ENCODE peak calls at places on chromosome 7, in eight cellular contexts. X is stimulated activated CD4-positive, alpha-beta T cell treated with anti-CD3 and anti-CD28 coated beads, Interleukin-15, amount 100 ng/mL, for 24 hours; J is T-helper 1 cell; K is occipital lobe; D is KBM-7; H is GM12892; S is GM23248; N is naive thymus-derived CD8-positive, alpha-beta T cell. R is an unnamed sample.

GRCh38 chr7:19122018-19122588 is 4.7 kb upstream of the TWIST1 start:
- DNase-seq in D (peak), J (no peak), X (no peak), H (no peak), S (peak), N (no peak), K (no peak), R (no peak)

GRCh38 chr7:152959610-152960009 is 200.1 kb downstream of the ACTR3B start:
- DNase-seq in H (no peak), N (no peak), S (no peak), J (no peak), K (no peak), X (no peak), D (no peak), R (no peak)

GRCh38 chr7:77473240-77474005 is 57.3 kb upstream of the GSAP start:
- DNase-seq in J (no peak), X (no peak), D (peak), K (no peak), H (no peak), S (peak), N (no peak), R (no peak)

GRCh38 chr7:103771294-103771693 is 218.2 kb downstream of the RELN start:
- DNase-seq in J (no peak), S (no peak), D (no peak), K (no peak), N (no peak), X (no peak), H (no peak), R (no peak)

GRCh38 chr7:99258501-99258900 is 14.1 kb upstream of the MYH16 start:
- DNase-seq in D (no peak), H (no peak), K (no peak), S (peak), X (no peak), N (no peak), J (no peak), R (no peak)

GRCh38 chr7:12474035-12474434 is 70.4 kb upstream of the VWDE start:
- DNase-seq in N (no peak), D (no peak), J (no peak), H (no peak), K (no peak), X (no peak), S (no peak), R (no peak)

GRCh38 chr7:26794541-26794940 is 69.8 kb downstream of the SKAP2 start:
- DNase-seq in K (no peak), S (no peak), J (no peak), N (no peak), H (no peak), D (no peak), X (no peak), R (no peak)

GRCh38 chr7:66961096-66961495 is 34.3 kb downstream of the SBDS start:
- DNase-seq in K (no peak), H (no peak), X (no peak), J (no peak), S (no peak), D (no peak), N (no peak), R (no peak)

GRCh38 chr7:99928994-99929729 is at the start of gene GJC3:
- DNase-seq in J (no peak), D (peak), S (peak), K (peak), N (peak), H (no peak), X (peak), R (peak)

GRCh38 chr7:29039747-29040569 is 81.8 kb upstream of the TRIL start:
- DNase-seq in X (no peak), K (no peak), D (no peak), H (no peak), N (no peak), S (peak), J (no peak), R (no peak)

GRCh38 chr7:46832136-46832535 is 749.8 kb downstream of the TNS3 start:
- DNase-seq in H (no peak), J (no peak), S (no peak), X (no peak), K (no peak), D (no peak), N (no peak), R (no peak)

GRCh38 chr7:8627322-8627721 is 193.9 kb downstream of the NXPH1 start:
- DNase-seq in K (no peak), N (no peak), D (no peak), S (no peak), H (no peak), X (no peak), J (no peak), R (no peak)

GRCh38 chr7:410395-410910 is 109.2 kb downstream of the PDGFA start:
- DNase-seq in J (no peak), X (no peak), N (peak), D (no peak), K (no peak), H (no peak), S (no peak), R (no peak)

GRCh38 chr7:95609277-95609971 is 13.1 kb upstream of the PDK4 start:
- DNase-seq in S (peak), D (peak), H (no peak), N (no peak), K (no peak), X (no peak), J (no peak), R (no peak)

R was measured in GDM1.